ENCODE peak calls at places on chromosomes 11 and 22, in six cellular contexts. H is A549, W is K562, V is GM12878, L is HepG2, E is endothelial cell of umbilical vein. B is an unnamed sample.

GRCh38 chr11:14036495-14036894 is 74.0 kb downstream of the SPON1 start:
- DNase-seq in L (no peak), H (no peak), W (no peak), E (no peak), V (no peak), B (no peak)

GRCh38 chr22:24460418-24461089 is 33.2 kb downstream of the ADORA2A start:
- DNase-seq in H (no peak), L (peak), V (peak), W (no peak), E (peak), B (no peak)

GRCh38 chr11:116510886-116511650 is 261.7 kb downstream of the BUD13 start:
- DNase-seq in E (no peak), W (no peak), H (no peak), L (no peak), V (no peak), B (no peak)

GRCh38 chr11:27357250-27357649 is 5.8 kb downstream of the CCDC34 start:
- DNase-seq in H (no peak), E (no peak), L (no peak), W (no peak), V (no peak), B (no peak)

GRCh38 chr11:3824714-3825472 is 15.9 kb downstream of the RHOG start:
- DNase-seq in L (peak), V (no peak), H (peak), E (peak), W (peak), B (peak)

GRCh38 chr22:42780070-42780540 is 59.4 kb upstream of the A4GALT start:
- DNase-seq in V (peak), E (peak), W (peak), L (peak), H (peak), B (peak)

GRCh38 chr11:44788536-44789227 is 61.9 kb downstream of the TSPAN18 start:
- DNase-seq in V (no peak), L (no peak), H (no peak), E (peak), W (no peak), B (no peak)

GRCh38 chr22:45082795-45083194 is 73.0 kb upstream of the PHF21B start:
- DNase-seq in W (peak), V (no peak), E (no peak), L (no peak), H (peak), B (peak)

GRCh38 chr11:92240946-92241345 is 16.3 kb downstream of the FAT3 start:
- DNase-seq in H (no peak), W (no peak), V (no peak), L (no peak), E (no peak), B (no peak)

GRCh38 chr22:46515208-46516111 is 22.0 kb downstream of the CELSR1 start:
- DNase-seq in H (no peak), E (no peak), L (no peak), V (no peak), W (no peak), B (no peak)

GRCh38 chr22:19290400-19291217 is 910 bp downstream of the CLTCL1 start:
- DNase-seq in W (peak), H (no peak), L (peak), E (no peak), V (no peak), B (peak)

GRCh38 chr11:67286621-67287333 is 2.3 kb upstream of the ANKRD13D start:
- DNase-seq in W (no peak), L (no peak), H (no peak), E (no peak), V (no peak), B (peak)

GRCh38 chr22:18057568-18058209 is 20.1 kb upstream of the PEX26 start:
- DNase-seq in H (peak), L (peak), V (peak), E (peak), W (peak), B (peak)

GRCh38 chr11:33934450-33934849 is 42.6 kb upstream of the LMO2 start:
- DNase-seq in L (no peak), H (no peak), E (peak), W (no peak), V (no peak), B (no peak)

GRCh38 chr11:17531818-17532131 is 12.4 kb downstream of the USH1C start:
- DNase-seq in V (no peak), H (no peak), E (no peak), L (peak), W (no peak), B (no peak)

GRCh38 chr11:72038491-72038890 is 39.8 kb downstream of the IL18BP start:
- DNase-seq in H (no peak), L (no peak), V (no peak), W (peak), E (no peak), B (no peak)

GRCh38 chr11:130874396-130874795 is 41.9 kb downstream of the SNX19 start:
- DNase-seq in V (no peak), E (no peak), W (no peak), H (no peak), L (no peak), B (no peak)

GRCh38 chr11:45930951-45931563 is 8.6 kb downstream of the LARGE2 start:
- DNase-seq in V (no peak), L (no peak), W (no peak), H (no peak), E (no peak), B (no peak)

GRCh38 chr22:26502688-26503561 is 9.3 kb downstream of the TFIP11 start:
- DNase-seq in E (peak), H (peak), W (no peak), V (no peak), L (no peak), B (peak)

GRCh38 chr11:9760180-9760550 is 96.3 kb downstream of the SWAP70 start:
- DNase-seq in V (no peak), H (no peak), L (no peak), E (no peak), W (no peak), B (peak)

GRCh38 chr11:72058416-72059034 is 21.8 kb downstream of the NUMA1 start:
- DNase-seq in L (no peak), W (no peak), H (no peak), E (no peak), V (no peak), B (no peak)

GRCh38 chr11:60931897-60932296 is 7.6 kb downstream of the TMEM132A start:
- DNase-seq in V (no peak), H (no peak), L (no peak), W (no peak), E (no peak), B (no peak)

GRCh38 chr22:28884754-28885375 is 1.5 kb downstream of the ZNRF3 start:
- DNase-seq in V (no peak), L (no peak), W (no peak), E (no peak), H (no peak), B (no peak)

GRCh38 chr11:27039873-27040272 is 742 bp upstream of the BBOX1 start:
- DNase-seq in V (no peak), H (no peak), L (no peak), W (no peak), E (no peak), B (no peak)

GRCh38 chr11:35116762-35117588 is 22.0 kb upstream of the CD44 start:
- DNase-seq in V (no peak), E (no peak), L (no peak), H (no peak), W (no peak), B (no peak)

GRCh38 chr11:116602637-116602942 is 170.2 kb downstream of the BUD13 start:
- DNase-seq in W (no peak), V (no peak), H (no peak), L (no peak), E (no peak), B (no peak)

GRCh38 chr11:128303383-128303782 is 284.0 kb downstream of the ETS1 start:
- DNase-seq in E (no peak), H (no peak), V (no peak), W (no peak), L (no peak), B (no peak)

GRCh38 chr11:128304666-128305485 is 282.5 kb downstream of the ETS1 start:
- DNase-seq in W (no peak), H (no peak), E (no peak), L (no peak), V (no peak), B (no peak)

GRCh38 chr11:128302425-128303186 is 284.8 kb downstream of the ETS1 start:
- DNase-seq in E (no peak), W (no peak), L (no peak), H (no peak), V (peak), B (no peak)

GRCh38 chr11:128308793-128309192 is 278.6 kb downstream of the ETS1 start:
- DNase-seq in H (no peak), V (no peak), L (no peak), E (no peak), W (no peak), B (no peak)

DNA sequence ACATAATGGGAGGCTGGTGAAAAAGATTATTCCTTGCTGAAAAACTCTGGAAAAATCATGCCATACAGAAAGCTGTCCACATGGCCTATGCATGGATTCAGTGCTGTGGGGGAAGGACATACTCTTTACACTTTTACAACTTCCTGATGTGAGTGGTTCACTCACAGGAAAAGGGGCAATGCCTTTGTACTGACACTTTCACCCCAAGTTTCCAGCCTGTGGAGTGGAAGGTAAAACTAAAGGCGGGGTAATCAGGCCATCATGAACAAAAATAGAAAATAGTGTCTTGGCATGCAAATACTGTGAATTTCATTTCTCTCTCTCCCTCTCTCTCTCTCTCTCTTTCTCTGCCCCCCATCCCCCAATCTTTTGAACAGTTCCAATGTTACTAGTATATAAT is 281.8 kb downstream of the ETS1 start:
- DNase-seq in E (no peak), V (no peak), H (no peak), L (no peak), W (no peak), B (no peak)
- TF ChIP-seq POLR2A in E (no peak), V (no peak), H (no peak), L (no peak), W (no peak), B (no peak)

DNA sequence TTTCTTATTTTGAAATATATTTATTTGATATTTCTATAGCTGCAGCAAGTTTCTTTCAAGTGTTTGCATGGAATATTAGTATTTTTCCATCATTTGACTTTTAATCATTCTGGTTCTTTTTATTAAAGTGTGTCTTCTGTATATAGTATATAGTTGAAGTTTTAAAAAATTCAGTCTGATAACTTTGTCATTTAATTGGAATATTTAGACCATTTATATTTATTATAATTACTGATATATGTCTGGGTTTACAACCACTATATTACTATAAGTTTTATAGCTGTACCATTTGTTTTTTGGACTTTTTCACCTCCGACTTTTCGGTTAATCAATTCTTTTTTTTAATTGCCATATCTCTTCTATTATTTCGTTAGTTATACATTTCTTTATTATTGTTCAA is 22.7 kb upstream of the ANO1 start:
- DNase-seq in E (no peak), W (no peak), V (no peak), L (no peak), H (no peak), B (no peak)
- TF ChIP-seq MYC in E (no peak), W (no peak), V (no peak), L (no peak), H (no peak), B (no peak)

GRCh38 chr11:65650547-65651338 is 12.0 kb downstream of the RELA start:
- DNase-seq in V (no peak), L (no peak), H (no peak), W (no peak), E (no peak), B (no peak)

GRCh38 chr11:65651339-65651588 is 11.5 kb downstream of the RELA start:
- DNase-seq in L (no peak), V (no peak), E (no peak), H (no peak), W (no peak), B (no peak)

GRCh38 chr11:65651589-65652510 is 10.9 kb downstream of the RELA start:
- DNase-seq in L (no peak), W (peak), H (no peak), E (no peak), V (no peak), B (peak)

GRCh38 chr11:65653229-65654225 is 9.2 kb downstream of the RELA start:
- DNase-seq in E (peak), W (no peak), H (no peak), V (no peak), L (peak), B (no peak)

DNA sequence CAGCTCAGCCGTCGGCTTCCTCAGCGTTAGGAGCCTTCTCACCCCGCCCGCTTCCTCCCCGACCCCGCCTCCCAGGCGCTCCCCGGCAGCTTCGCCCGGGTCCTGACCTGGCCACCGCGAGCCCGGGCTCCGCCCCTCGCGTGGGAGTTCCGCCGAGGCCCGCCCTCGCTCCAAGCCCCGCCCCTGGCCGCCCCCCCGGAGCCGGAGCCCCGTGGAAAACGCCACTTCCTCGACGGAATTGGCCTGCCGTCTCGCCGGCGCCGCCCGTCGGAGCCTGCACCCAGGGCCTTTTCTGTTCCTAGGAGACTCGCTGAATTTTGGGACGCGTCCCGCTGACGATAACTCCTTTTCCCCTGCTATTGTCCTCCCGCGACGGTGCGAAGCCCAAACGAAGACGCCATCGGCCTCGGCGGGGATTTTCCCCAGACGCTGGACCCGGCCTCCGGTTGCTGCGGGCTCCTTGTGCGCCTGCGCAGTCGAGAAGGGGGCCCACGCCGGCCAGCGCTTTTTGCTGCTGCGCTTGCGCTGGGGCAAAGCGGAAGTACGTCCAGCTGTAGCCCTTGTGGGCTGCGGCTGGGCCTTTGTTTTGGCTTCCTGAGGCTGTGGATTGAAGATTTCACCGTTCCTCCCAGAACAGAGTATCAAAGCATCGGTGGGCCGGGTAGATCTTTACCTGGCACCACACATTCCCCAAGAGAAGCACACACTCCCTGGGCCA is 10.0 kb downstream of the RELA start:
- DNase-seq in H (peak), W (peak), E (peak), L (peak), V (peak), B (peak)
- TF ChIP-seq POLR2A in H (peak), W (peak), E (peak), L (peak), V (peak), B (peak)

DNA sequence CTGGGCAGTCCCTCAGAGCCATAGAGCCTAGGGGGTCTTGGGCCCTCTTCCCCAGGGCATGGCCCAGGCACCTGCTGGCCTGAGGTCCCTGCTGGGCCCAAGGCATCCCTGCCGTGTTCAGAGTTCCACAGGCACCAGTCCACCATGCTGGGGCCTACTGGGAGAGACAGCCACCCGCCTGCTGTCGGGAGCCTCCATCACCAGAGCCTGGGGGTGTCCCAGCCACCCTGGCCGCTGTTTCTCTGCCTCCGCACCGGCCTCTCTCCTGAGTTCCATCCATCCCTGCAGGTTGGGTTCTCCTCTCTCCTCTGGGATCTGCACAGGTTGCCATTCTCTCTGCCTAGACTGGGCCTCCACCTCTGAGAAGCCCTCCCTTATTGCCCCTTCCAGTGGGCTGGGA is 68.6 kb downstream of the KCNQ1 start:
- DNase-seq in L (no peak), E (no peak), H (no peak), W (no peak), V (no peak), B (no peak)
- TF ChIP-seq MYC in L (no peak), E (no peak), H (no peak), W (no peak), V (no peak), B (no peak)

DNA sequence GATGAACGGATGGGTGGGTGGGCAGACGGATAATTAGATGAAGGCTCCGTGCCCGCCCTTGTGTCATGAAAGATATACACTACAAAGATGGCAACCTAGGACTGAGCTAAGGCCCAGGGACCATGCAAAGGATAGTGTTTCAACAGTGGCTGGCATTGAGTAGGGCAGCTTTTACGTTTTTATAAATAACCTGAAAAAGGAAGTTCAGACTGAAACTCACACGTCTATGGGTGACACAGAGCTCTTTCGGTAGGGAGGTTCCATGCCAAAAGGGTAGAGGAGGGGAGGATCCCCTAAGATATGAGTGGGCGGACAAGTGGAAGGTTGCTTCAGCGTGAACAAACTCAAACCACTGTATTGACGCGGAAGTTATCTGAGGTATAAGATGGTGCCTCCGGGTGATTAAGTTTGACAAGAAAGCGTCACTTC is 90.5 kb downstream of the UBASH3B start:
- DNase-seq in W (no peak), V (peak), L (no peak), H (no peak), E (no peak), B (peak)
- TF ChIP-seq POLR2A in W (no peak), V (no peak), L (no peak), H (no peak), E (no peak), B (no peak)

B was measured in NB4.